ENCODE peak calls at places on chromosomes 5 and 9, in nine cellular contexts. One of them, this sample, is unnamed.

GRCh38 chr5:55160493-55161209 is 680 bp downstream of the GPX8 start:
- DNase-seq in CD4-positive, CD25-positive, alpha-beta regulatory T cell: no peak
- DNase-seq in heart right ventricle: no peak
- DNase-seq in iPS DF 6.9: no peak
- DNase-seq in CD8-positive, alpha-beta T cell: no peak
- DNase-seq in cardiac muscle cell: peak; percentile 96
- DNase-seq in gastrocnemius medialis: peak; percentile 21
- DNase-seq in IMR-90: peak; percentile 98
- DNase-seq in PC-9: peak; percentile 56
- DNase-seq in this sample: peak; percentile 78

GRCh38 chr5:54171645-54172384 is 138.6 kb downstream of the ARL15 start:
- DNase-seq in CD4-positive, CD25-positive, alpha-beta regulatory T cell: no peak
- DNase-seq in IMR-90: peak; percentile 81
- DNase-seq in CD8-positive, alpha-beta T cell: no peak
- DNase-seq in PC-9: no peak
- DNase-seq in iPS DF 6.9: no peak
- DNase-seq in cardiac muscle cell: peak; percentile 54
- DNase-seq in gastrocnemius medialis: no peak
- DNase-seq in heart right ventricle: no peak
- DNase-seq in this sample: no peak

GRCh38 chr9:93594041-93594756 is 17.8 kb downstream of the PHF2 start:
- DNase-seq in heart right ventricle: no peak
- DNase-seq in CD8-positive, alpha-beta T cell: no peak
- DNase-seq in IMR-90: no peak
- DNase-seq in cardiac muscle cell: no peak
- DNase-seq in CD4-positive, CD25-positive, alpha-beta regulatory T cell: no peak
- DNase-seq in gastrocnemius medialis: no peak
- DNase-seq in iPS DF 6.9: no peak
- DNase-seq in PC-9: peak; percentile 49
- DNase-seq in this sample: peak; percentile 33

GRCh38 chr5:115699967-115700366 is 74.1 kb upstream of the TMED7 start:
- DNase-seq in iPS DF 6.9: no peak
- DNase-seq in IMR-90: no peak
- DNase-seq in cardiac muscle cell: no peak
- DNase-seq in gastrocnemius medialis: no peak
- DNase-seq in heart right ventricle: no peak
- DNase-seq in PC-9: no peak
- DNase-seq in CD8-positive, alpha-beta T cell: no peak
- DNase-seq in CD4-positive, CD25-positive, alpha-beta regulatory T cell: no peak
- DNase-seq in this sample: no peak

GRCh38 chr9:91425270-91425669 is 1.6 kb upstream of the NFIL3 start:
- DNase-seq in cardiac muscle cell: peak; percentile 40
- DNase-seq in iPS DF 6.9: no peak
- DNase-seq in heart right ventricle: no peak
- DNase-seq in gastrocnemius medialis: no peak
- DNase-seq in CD4-positive, CD25-positive, alpha-beta regulatory T cell: no peak
- DNase-seq in CD8-positive, alpha-beta T cell: no peak
- DNase-seq in PC-9: no peak
- DNase-seq in IMR-90: no peak
- DNase-seq in this sample: no peak

GRCh38 chr9:76591256-76591950 is 132.4 kb downstream of the GCNT1 start:
- DNase-seq in CD4-positive, CD25-positive, alpha-beta regulatory T cell: no peak
- DNase-seq in iPS DF 6.9: no peak
- DNase-seq in gastrocnemius medialis: no peak
- DNase-seq in CD8-positive, alpha-beta T cell: no peak
- DNase-seq in cardiac muscle cell: peak; percentile 85
- DNase-seq in heart right ventricle: no peak
- DNase-seq in IMR-90: peak; percentile 6
- DNase-seq in PC-9: no peak
- DNase-seq in this sample: no peak

GRCh38 chr5:150626853-150627276 is 13.6 kb upstream of the SYNPO start:
- DNase-seq in CD8-positive, alpha-beta T cell: no peak
- DNase-seq in CD4-positive, CD25-positive, alpha-beta regulatory T cell: no peak
- DNase-seq in heart right ventricle: peak; percentile 52
- DNase-seq in PC-9: no peak
- DNase-seq in cardiac muscle cell: peak; percentile 30
- DNase-seq in iPS DF 6.9: no peak
- DNase-seq in IMR-90: no peak
- DNase-seq in gastrocnemius medialis: no peak
- DNase-seq in this sample: peak; percentile 89

GRCh38 chr5:151810449-151810848 is 38.7 kb downstream of the G3BP1 start:
- DNase-seq in PC-9: no peak
- DNase-seq in CD8-positive, alpha-beta T cell: no peak
- DNase-seq in gastrocnemius medialis: no peak
- DNase-seq in cardiac muscle cell: peak; percentile 29
- DNase-seq in CD4-positive, CD25-positive, alpha-beta regulatory T cell: no peak
- DNase-seq in iPS DF 6.9: no peak
- DNase-seq in IMR-90: peak; percentile 20
- DNase-seq in heart right ventricle: no peak
- DNase-seq in this sample: no peak

GRCh38 chr5:16679198-16679597 is 62.4 kb upstream of the RETREG1 start:
- DNase-seq in PC-9: no peak
- DNase-seq in heart right ventricle: no peak
- DNase-seq in IMR-90: no peak
- DNase-seq in CD8-positive, alpha-beta T cell: no peak
- DNase-seq in CD4-positive, CD25-positive, alpha-beta regulatory T cell: no peak
- DNase-seq in cardiac muscle cell: no peak
- DNase-seq in gastrocnemius medialis: no peak
- DNase-seq in iPS DF 6.9: no peak
- DNase-seq in this sample: no peak

GRCh38 chr5:124923131-124923530 is 176.7 kb upstream of the ZNF608 start:
- DNase-seq in heart right ventricle: no peak
- DNase-seq in iPS DF 6.9: no peak
- DNase-seq in CD4-positive, CD25-positive, alpha-beta regulatory T cell: no peak
- DNase-seq in IMR-90: peak; percentile 24
- DNase-seq in cardiac muscle cell: peak; percentile 50
- DNase-seq in gastrocnemius medialis: peak; percentile 23
- DNase-seq in PC-9: no peak
- DNase-seq in CD8-positive, alpha-beta T cell: no peak
- DNase-seq in this sample: no peak

GRCh38 chr5:41908374-41909079 is 4.4 kb downstream of the RIMOC1 start:
- DNase-seq in PC-9: no peak
- DNase-seq in gastrocnemius medialis: no peak
- DNase-seq in cardiac muscle cell: peak; percentile 46
- DNase-seq in IMR-90: peak; percentile 80
- DNase-seq in heart right ventricle: no peak
- DNase-seq in CD4-positive, CD25-positive, alpha-beta regulatory T cell: no peak
- DNase-seq in iPS DF 6.9: no peak
- DNase-seq in CD8-positive, alpha-beta T cell: no peak
- DNase-seq in this sample: no peak

GRCh38 chr5:54837939-54838457 is 147.4 kb downstream of the ESM1 start:
- DNase-seq in heart right ventricle: no peak
- DNase-seq in gastrocnemius medialis: no peak
- DNase-seq in iPS DF 6.9: no peak
- DNase-seq in CD4-positive, CD25-positive, alpha-beta regulatory T cell: no peak
- DNase-seq in PC-9: no peak
- DNase-seq in cardiac muscle cell: no peak
- DNase-seq in IMR-90: peak; percentile 31
- DNase-seq in CD8-positive, alpha-beta T cell: no peak
- DNase-seq in this sample: no peak

GRCh38 chr9:72065076-72065475 is 4.7 kb upstream of the C9orf57 start:
- DNase-seq in heart right ventricle: no peak
- DNase-seq in cardiac muscle cell: peak; percentile 38
- DNase-seq in CD4-positive, CD25-positive, alpha-beta regulatory T cell: no peak
- DNase-seq in iPS DF 6.9: no peak
- DNase-seq in CD8-positive, alpha-beta T cell: no peak
- DNase-seq in IMR-90: no peak
- DNase-seq in gastrocnemius medialis: no peak
- DNase-seq in PC-9: no peak
- DNase-seq in this sample: no peak

GRCh38 chr5:34804913-34805312 is 34.1 kb upstream of the TTC23L start:
- DNase-seq in CD8-positive, alpha-beta T cell: no peak
- DNase-seq in PC-9: no peak
- DNase-seq in heart right ventricle: no peak
- DNase-seq in IMR-90: no peak
- DNase-seq in gastrocnemius medialis: no peak
- DNase-seq in iPS DF 6.9: no peak
- DNase-seq in cardiac muscle cell: no peak
- DNase-seq in CD4-positive, CD25-positive, alpha-beta regulatory T cell: no peak
- DNase-seq in this sample: no peak

DNA sequence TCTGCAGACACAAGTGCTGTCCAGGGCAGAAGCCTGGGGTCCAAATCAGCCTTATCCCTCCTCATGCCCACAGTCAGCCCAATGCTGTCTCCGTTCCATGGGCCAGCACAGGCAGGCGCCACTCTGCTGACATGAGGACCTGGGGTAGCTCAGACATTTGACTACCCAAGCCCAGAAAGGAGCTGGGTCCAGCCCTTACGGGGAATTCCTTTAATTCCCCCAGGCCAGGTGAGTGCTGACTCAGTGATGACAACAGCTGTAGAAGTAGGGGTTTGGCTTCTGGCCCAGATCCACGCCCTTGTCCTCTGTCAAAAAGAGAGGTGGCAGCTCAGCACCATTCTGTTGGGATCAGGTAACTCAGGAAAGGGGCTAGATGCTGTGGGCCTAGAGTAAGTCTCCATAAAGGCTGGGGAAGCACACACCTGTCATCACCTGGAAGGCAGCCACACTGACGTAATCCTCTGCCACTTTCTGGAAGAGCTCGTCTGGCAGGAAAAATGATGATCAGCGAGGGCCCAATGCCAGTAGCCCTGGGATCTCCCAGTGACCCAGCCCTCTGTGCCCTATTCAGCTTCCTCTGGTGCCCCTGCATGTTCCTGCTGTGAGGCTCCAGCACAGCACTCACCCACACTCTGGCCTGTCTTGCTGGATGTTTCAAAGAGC is 1.9 kb downstream of the RAB24 start:
- DNase-seq in cardiac muscle cell: no peak
- DNase-seq in CD4-positive, CD25-positive, alpha-beta regulatory T cell: no peak
- DNase-seq in IMR-90: no peak
- DNase-seq in iPS DF 6.9: no peak
- DNase-seq in gastrocnemius medialis: no peak
- DNase-seq in PC-9: peak; percentile 90
- DNase-seq in heart right ventricle: no peak
- DNase-seq in CD8-positive, alpha-beta T cell: no peak
- DNase-seq in this sample: peak; percentile 70
- H3K4me1 ChIP-seq in cardiac muscle cell: peaks cover 6% of the 10 kb centered on the region
- H3K4me1 ChIP-seq in CD4-positive, CD25-positive, alpha-beta regulatory T cell: peaks cover 66% of the 10 kb centered on the region
- H3K4me1 ChIP-seq in IMR-90: peaks cover 12% of the 10 kb centered on the region
- H3K4me1 ChIP-seq in iPS DF 6.9: peaks cover 3% of the 10 kb centered on the region
- H3K4me1 ChIP-seq in gastrocnemius medialis: peaks cover 42% of the 10 kb centered on the region
- H3K4me1 ChIP-seq in PC-9: peaks cover 40% of the 10 kb centered on the region
- H3K4me1 ChIP-seq in heart right ventricle: peaks cover 62% of the 10 kb centered on the region
- H3K4me1 ChIP-seq in CD8-positive, alpha-beta T cell: peaks cover 62% of the 10 kb centered on the region
- H3K4me1 ChIP-seq in this sample: no peaks in the 10 kb centered on the region

GRCh38 chr9:98185611-98186171 is 6.7 kb downstream of the CORO2A start:
- DNase-seq in iPS DF 6.9: no peak
- DNase-seq in gastrocnemius medialis: no peak
- DNase-seq in PC-9: no peak
- DNase-seq in IMR-90: no peak
- DNase-seq in CD4-positive, CD25-positive, alpha-beta regulatory T cell: no peak
- DNase-seq in cardiac muscle cell: peak; percentile 31
- DNase-seq in CD8-positive, alpha-beta T cell: no peak
- DNase-seq in heart right ventricle: no peak
- DNase-seq in this sample: no peak
- H3K4me3 ChIP-seq in iPS DF 6.9: no peak overlapping the region
- H3K4me3 ChIP-seq in gastrocnemius medialis: no peak overlapping the region
- H3K4me3 ChIP-seq in PC-9: no peak overlapping the region
- H3K4me3 ChIP-seq in IMR-90: no peak overlapping the region
- H3K4me3 ChIP-seq in CD4-positive, CD25-positive, alpha-beta regulatory T cell: no peak overlapping the region
- H3K4me3 ChIP-seq in cardiac muscle cell: no peak overlapping the region
- H3K4me3 ChIP-seq in CD8-positive, alpha-beta T cell: no peak overlapping the region
- H3K4me3 ChIP-seq in heart right ventricle: no peak overlapping the region
- H3K4me3 ChIP-seq in this sample: no peak overlapping the region

DNA sequence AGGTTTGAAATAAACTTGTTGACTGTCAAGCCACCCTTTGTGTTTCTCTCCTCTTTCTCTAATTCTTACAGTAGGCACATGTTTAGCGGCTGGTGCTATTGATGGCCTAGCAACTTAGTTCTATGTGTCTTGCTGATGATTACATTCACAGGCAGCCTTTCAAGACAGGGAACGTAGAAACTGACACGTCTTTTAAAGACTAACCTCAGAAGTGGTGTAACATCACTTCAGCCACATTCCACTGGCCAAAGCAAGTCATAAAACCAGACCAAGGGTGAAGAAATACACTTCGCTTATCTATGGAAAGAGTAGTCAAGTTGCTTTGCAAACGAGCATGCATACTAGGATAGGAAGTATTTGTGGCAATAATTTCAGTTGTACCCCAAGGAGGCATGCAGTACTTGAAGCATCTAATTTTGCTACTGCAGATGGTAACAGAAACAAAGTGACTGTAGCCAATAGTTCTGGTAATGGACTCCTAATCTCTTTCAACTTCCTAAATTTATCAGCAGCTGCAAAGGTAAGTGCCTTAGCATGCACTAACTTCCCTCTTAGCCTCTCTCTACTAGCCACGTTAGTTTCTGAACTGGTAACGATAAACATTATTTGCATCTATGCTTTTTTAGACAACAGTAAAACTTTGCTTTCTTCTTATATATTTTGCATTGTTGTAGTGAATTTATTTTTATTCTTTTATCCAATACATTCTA is 6.4 kb upstream of the CKS2 start:
- DNase-seq in CD8-positive, alpha-beta T cell: no peak
- DNase-seq in cardiac muscle cell: peak; percentile 70
- DNase-seq in heart right ventricle: no peak
- DNase-seq in gastrocnemius medialis: no peak
- DNase-seq in PC-9: no peak
- DNase-seq in CD4-positive, CD25-positive, alpha-beta regulatory T cell: no peak
- DNase-seq in iPS DF 6.9: no peak
- DNase-seq in IMR-90: no peak
- DNase-seq in this sample: no peak
- H3K27ac ChIP-seq in CD8-positive, alpha-beta T cell: no peak overlapping the region
- H3K27ac ChIP-seq in cardiac muscle cell: no peak overlapping the region
- H3K27ac ChIP-seq in heart right ventricle: no peak overlapping the region
- H3K27ac ChIP-seq in gastrocnemius medialis: no peak overlapping the region
- H3K27ac ChIP-seq in PC-9: no peak overlapping the region
- H3K27ac ChIP-seq in CD4-positive, CD25-positive, alpha-beta regulatory T cell: no peak overlapping the region
- H3K27ac ChIP-seq in iPS DF 6.9: no peak overlapping the region
- H3K27ac ChIP-seq in IMR-90: no peak overlapping the region
- H3K27ac ChIP-seq in this sample: no peak overlapping the region

DNA sequence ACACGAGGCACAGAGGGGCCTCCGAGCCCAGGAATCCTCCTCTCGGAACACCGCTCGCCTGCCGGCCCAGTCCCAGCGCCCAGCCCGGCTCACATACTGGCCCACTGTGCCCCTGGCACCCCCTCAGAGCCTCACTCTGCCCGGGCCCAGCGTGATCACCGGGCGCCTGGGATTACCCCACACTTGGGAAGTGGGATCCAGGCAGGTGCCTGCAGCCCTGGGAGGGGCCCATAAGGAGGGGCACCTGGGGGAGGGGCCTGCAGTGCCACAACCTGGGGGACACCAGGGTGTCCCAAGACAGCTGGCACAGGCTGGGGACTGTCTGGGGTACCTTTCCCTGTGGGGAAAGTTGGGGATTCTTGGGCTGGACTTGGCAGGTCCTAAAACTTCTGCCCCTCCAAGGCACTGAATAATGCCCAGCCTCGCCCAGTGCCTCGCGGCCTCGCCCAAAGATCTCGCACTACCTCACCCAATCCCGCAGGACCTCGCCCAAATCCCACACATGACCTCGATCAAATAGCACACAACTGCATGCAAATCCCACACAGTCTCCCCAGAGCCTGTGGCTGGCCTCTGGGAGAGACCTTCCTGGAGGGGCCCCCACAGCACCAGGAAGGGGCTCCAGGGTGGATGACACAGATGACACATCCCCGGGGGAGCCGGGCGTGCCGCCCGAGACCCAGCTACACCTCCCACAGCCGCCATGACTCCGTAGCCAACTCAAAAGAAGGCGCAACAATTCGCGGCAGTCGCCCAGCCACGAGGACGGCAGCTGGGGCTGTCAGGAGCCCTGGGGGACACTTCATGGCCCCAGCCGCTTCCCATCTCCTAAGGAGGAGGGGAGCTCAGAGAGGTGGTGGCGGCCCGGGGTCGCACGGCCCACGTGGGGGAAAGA is 13.7 kb downstream of the NOTCH1 start:
- DNase-seq in PC-9: no peak
- DNase-seq in CD8-positive, alpha-beta T cell: peak; percentile 24
- DNase-seq in heart right ventricle: no peak
- DNase-seq in cardiac muscle cell: no peak
- DNase-seq in gastrocnemius medialis: no peak
- DNase-seq in CD4-positive, CD25-positive, alpha-beta regulatory T cell: no peak
- DNase-seq in IMR-90: no peak
- DNase-seq in iPS DF 6.9: no peak
- DNase-seq in this sample: no peak
- H3K4me1 ChIP-seq in PC-9: no peaks in the 10 kb centered on the region
- H3K4me1 ChIP-seq in CD8-positive, alpha-beta T cell: peaks cover 81% of the 10 kb centered on the region
- H3K4me1 ChIP-seq in heart right ventricle: peaks cover 93% of the 10 kb centered on the region
- H3K4me1 ChIP-seq in cardiac muscle cell: no peaks in the 10 kb centered on the region
- H3K4me1 ChIP-seq in gastrocnemius medialis: peaks cover 30% of the 10 kb centered on the region
- H3K4me1 ChIP-seq in CD4-positive, CD25-positive, alpha-beta regulatory T cell: peaks cover 77% of the 10 kb centered on the region
- H3K4me1 ChIP-seq in IMR-90: peaks cover 2% of the 10 kb centered on the region
- H3K4me1 ChIP-seq in iPS DF 6.9: peaks cover 5% of the 10 kb centered on the region
- H3K4me1 ChIP-seq in this sample: no peaks in the 10 kb centered on the region

This sample was measured in aorta.